ENCODE peak calls at places on chromosomes 11 and 22, in four cellular contexts. E is K562, L is HepG2, K is H1. G is an unnamed sample.

GRCh38 chr22:27185903-27186302 is 528.5 kb downstream of the MIAT start:
- DNase-seq in E (no peak), L (no peak), K (no peak), G (no peak)

GRCh38 chr11:27857588-27857987 is 157.3 kb upstream of the BDNF start:
- DNase-seq in E (no peak), L (no peak), K (no peak), G (no peak)

GRCh38 chr11:126133902-126134301 is 71.2 kb upstream of the CDON start:
- DNase-seq in E (no peak), L (peak), K (no peak), G (no peak)

GRCh38 chr11:106533046-106533445 is 455.6 kb downstream of the AASDHPPT start:
- DNase-seq in E (no peak), L (no peak), K (no peak), G (no peak)

GRCh38 chr11:94739331-94739730 is 28.8 kb upstream of the AMOTL1 start:
- DNase-seq in E (no peak), L (no peak), K (no peak), G (no peak)

GRCh38 chr11:32082346-32082986 is 8.4 kb upstream of the RCN1 start:
- DNase-seq in E (no peak), L (no peak), K (no peak), G (no peak)

GRCh38 chr11:35146074-35146521 is 7.1 kb downstream of the CD44 start:
- DNase-seq in E (no peak), L (no peak), K (no peak), G (no peak)

GRCh38 chr11:6635082-6635932 is 16.1 kb upstream of the TPP1 start:
- DNase-seq in E (peak), L (peak), K (no peak), G (no peak)

GRCh38 chr11:3213659-3214419 is 4.8 kb downstream of the MRGPRG start:
- DNase-seq in E (no peak), L (no peak), K (no peak), G (no peak)

GRCh38 chr22:32474635-32475427 is at the start of gene FBXO7:
- DNase-seq in E (peak), L (peak), K (peak), G (peak)

GRCh38 chr11:69654001-69654659 is 13.2 kb downstream of the CCND1 start:
- DNase-seq in E (no peak), L (no peak), K (no peak), G (no peak)

GRCh38 chr11:67266424-67267187 is at the start of gene GRK2:
- DNase-seq in E (no peak), L (no peak), K (no peak), G (no peak)

GRCh38 chr11:118144301-118144701 is 8.3 kb downstream of the SCN4B start:
- DNase-seq in E (no peak), L (no peak), K (no peak), G (no peak)

DNA sequence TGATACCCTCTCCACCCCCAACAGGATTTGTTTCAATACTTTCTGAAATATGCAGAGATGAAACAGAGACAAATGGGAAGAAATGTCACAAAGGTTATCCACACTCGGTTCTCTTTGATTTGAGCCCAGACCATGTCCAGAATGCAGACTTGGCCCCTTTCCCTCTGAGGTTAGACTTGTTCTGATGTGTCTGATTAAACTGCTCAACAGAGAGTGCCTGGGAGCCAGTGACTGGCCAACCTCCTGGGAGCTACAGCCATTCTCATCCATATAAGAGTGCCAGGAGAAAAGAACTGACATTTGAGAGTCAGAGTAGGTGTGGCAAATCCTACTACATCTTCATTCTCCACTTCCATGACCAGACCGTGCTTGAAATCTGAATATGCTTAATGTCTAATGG is 201.5 kb downstream of the BLID start:
- DNase-seq in E (no peak), L (no peak), K (no peak), G (no peak)
- H2AFZ ChIP-seq in E (no peak), L (no peak), K (peak), G (no peak)

GRCh38 chr11:79438631-79439429 is 2.0 kb downstream of the TENM4 start:
- DNase-seq in E (no peak), L (no peak), K (peak), G (no peak)

GRCh38 chr11:79436911-79437273 is 3.9 kb downstream of the TENM4 start:
- DNase-seq in E (no peak), L (no peak), K (peak), G (no peak)

GRCh38 chr11:79437981-79438630 is 2.7 kb downstream of the TENM4 start:
- DNase-seq in E (no peak), L (no peak), K (no peak), G (no peak)

GRCh38 chr11:79439430-79439892 is 1.4 kb downstream of the TENM4 start:
- DNase-seq in E (no peak), L (no peak), K (no peak), G (no peak)

GRCh38 chr11:79437274-79437980 is 3.4 kb downstream of the TENM4 start:
- DNase-seq in E (no peak), L (no peak), K (peak), G (no peak)
- TF ChIP-seq EZH2 in E (no peak), L (no peak), K (no peak), G (no peak)

GRCh38 chr11:92219476-92219875 is 5.1 kb upstream of the FAT3 start:
- DNase-seq in E (no peak), L (no peak), K (no peak), G (no peak)
- TF ChIP-seq FOSL1 in E (no peak), L (no peak), K (no peak), G (no peak)

GRCh38 chr11:128521697-128522062 is 65.7 kb downstream of the ETS1 start:
- DNase-seq in E (no peak), L (no peak), K (peak), G (no peak)
- H2AFZ ChIP-seq in E (peak), L (no peak), K (peak), G (no peak)

GRCh38 chr11:45846174-45846675 is 1.1 kb upstream of the CRY2 start:
- DNase-seq in E (no peak), L (no peak), K (no peak), G (no peak)
- TF ChIP-seq EZH2 in E (no peak), L (no peak), K (no peak), G (no peak)

DNA sequence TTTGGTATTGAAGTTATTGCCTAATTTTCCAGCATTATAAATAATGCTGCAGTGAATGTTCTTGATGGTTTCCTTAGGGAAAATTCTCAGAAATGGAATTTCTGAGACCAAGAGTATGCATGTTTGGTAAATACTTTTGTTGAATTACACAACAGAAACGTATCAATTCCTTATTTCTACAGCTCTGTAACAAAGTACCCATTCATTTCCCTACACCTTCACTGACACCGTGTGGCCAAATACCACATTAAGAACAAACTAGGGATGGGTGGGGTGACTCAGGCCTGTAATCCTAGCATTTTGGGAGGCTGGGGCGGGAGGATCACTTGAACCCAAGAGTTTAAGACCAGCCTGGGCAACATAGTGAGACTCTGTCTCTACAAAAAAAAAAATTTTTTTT is 21.8 kb downstream of the MCAM start:
- DNase-seq in E (no peak), L (no peak), K (no peak), G (no peak)
- TF ChIP-seq FOSL1 in E (no peak), L (no peak), K (no peak), G (no peak)

DNA sequence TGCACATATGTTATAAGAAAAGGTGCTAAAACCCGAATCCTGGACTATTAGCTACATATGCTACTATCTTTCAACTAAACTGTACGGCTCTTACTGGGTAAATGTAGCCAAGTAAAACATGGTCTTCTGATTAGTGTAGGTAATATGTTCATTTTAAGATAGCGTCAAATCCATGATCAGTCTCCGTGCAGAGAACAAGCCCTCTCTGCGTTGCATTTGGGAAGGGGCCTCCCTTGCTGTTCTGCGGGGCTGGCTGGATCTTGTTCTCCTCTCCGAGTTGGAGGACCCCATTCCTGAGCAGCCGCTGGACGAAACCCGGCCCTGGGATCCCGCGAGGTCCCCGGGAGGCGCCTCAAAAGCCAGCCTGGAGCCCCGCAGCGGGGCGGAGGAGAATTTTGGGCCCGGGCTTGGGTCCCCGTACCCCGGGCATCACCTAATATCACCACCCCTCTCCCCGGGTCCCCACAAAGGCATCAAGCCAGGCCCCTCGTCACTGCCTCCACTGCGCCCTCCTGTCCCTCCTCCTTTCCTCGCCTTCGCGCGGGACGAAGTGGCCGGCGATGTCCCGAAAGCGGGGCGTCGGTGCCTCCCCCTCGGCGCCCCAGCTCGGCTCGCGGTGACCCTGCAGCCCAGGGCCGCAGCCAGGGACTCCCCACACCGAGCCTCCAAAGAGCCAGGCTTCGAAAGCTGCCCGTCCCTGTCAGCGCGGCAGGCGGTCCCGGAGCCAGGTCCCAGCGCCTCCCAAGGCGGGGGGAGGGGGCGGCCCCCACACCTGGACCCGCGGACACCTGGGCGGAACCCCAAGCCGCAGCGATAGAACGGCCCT is 54.5 kb upstream of the FBXO3 start:
- DNase-seq in E (no peak), L (no peak), K (peak), G (no peak)
- H2AFZ ChIP-seq in E (peak), L (no peak), K (peak), G (peak)

DNA sequence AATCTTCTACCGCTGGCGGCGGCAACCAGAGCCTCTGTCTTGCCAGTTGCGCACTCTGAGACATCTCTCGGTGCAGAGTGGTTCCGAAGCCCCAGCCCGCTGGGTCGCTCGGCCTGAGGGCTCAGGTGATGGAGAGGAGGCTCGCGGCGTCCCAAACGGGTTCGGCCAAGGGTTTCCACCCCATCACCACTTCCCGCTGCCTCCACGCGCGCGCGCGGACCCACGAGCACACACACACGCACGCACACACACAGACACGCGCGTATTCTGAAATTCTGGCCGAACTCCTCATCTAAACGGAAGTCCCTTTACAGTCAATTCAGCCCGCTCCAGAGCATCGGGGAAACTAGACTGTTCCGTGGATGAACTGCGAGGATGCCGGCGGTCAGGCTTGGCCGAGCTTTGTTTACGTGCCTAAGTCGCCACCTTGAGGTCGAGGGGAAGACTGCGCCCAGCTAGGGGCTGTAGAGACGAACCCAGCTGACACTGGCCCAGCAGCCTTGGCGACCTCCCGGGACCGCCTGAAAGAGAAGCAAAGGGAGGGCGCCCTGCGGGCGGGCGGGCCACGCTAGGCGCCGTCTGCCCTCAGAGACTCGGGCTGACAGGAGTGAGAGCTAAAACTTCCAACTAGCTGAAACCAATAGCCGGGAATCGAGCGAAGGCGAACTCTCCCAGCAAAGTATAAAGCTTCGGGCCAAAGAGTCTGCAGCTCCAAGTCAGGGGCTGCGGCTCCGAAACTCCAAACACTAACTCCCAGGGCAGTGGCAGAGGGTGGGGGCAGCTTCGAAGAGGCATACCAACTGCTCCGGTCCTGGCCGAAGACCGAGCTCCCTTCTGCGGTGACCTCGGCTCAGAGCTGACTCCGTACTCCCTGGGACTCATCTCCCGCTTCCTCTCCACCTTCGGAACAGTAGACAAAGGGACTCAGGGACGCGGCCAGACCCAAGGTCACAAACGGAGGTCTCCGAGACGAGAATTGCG is 124.8 kb upstream of the C11orf58 start:
- DNase-seq in E (peak), L (peak), K (peak), G (peak)
- TF ChIP-seq EZH2 in E (no peak), L (no peak), K (peak), G (peak)

DNA sequence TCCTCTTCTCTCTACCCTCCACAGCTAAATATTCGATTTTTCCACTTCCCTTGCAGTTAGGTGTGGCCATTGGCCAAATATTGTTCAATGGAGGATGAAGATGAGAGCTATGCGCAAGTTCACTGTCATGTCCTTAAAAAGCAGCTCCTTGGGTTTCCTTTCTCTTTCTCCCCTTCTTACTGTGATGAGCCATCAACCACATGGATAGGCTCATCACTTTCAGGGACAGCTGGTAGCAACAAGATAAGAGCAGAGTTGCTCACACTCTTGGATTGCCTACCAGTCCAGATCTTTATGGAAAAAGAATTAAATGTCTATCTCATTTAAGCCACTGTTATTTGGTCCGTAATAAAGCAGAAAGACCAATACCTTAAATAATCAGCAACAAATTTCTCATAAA is 377.0 kb downstream of the DDX10 start:
- DNase-seq in E (no peak), L (no peak), K (no peak), G (no peak)
- TF ChIP-seq FOSL1 in E (peak), L (no peak), K (no peak), G (no peak)